ENCODE peak calls at places on chromosomes 1 and 21, in six cellular contexts. E is neural progenitor cell, D is mesendoderm, A is mammary epithelial cell, S is endothelial cell of umbilical vein, M is GM23248. R is an unnamed sample.

GRCh38 chr1:244960904-244961303 is 96.6 kb upstream of the HNRNPU start:
- DNase-seq in A (no peak), D (no peak), M (no peak), E (no peak), S (no peak), R (no peak)

GRCh38 chr1:166675213-166675612 is 164.1 kb upstream of the POGK start:
- DNase-seq in D (peak), S (no peak), M (no peak), E (no peak), A (peak), R (no peak)

GRCh38 chr1:211132681-211133392 is 1.1 kb downstream of the KCNH1 start:
- DNase-seq in S (no peak), E (peak), D (no peak), M (no peak), A (no peak), R (no peak)

GRCh38 chr1:92839442-92839841 is 7.6 kb downstream of the RPL5 start:
- DNase-seq in E (no peak), A (no peak), M (no peak), D (no peak), S (no peak), R (no peak)

GRCh38 chr1:7501259-7501560 is 269.9 kb upstream of the VAMP3 start:
- DNase-seq in A (no peak), M (no peak), D (no peak), E (peak), S (no peak), R (no peak)

GRCh38 chr1:200411406-200412257 is 1.8 kb upstream of the ZNF281 start:
- DNase-seq in M (no peak), A (no peak), D (peak), E (peak), S (no peak), R (no peak)

GRCh38 chr1:157961805-157962762 is 31.4 kb upstream of the KIRREL1 start:
- DNase-seq in A (peak), M (peak), D (peak), S (peak), E (no peak), R (peak)

GRCh38 chr1:17867470-17867869 is 112.3 kb downstream of the ACTL8 start:
- DNase-seq in S (no peak), D (no peak), M (no peak), A (no peak), E (no peak), R (no peak)

GRCh38 chr1:65477414-65478378 is 57.2 kb downstream of the LEPR start:
- DNase-seq in S (no peak), E (no peak), D (no peak), M (peak), A (no peak), R (no peak)

GRCh38 chr1:23159963-23160877 is 8.4 kb downstream of the LUZP1 start:
- DNase-seq in E (no peak), M (no peak), D (no peak), A (no peak), S (no peak), R (no peak)

GRCh38 chr1:100290291-100290690 is 24.3 kb downstream of the RTCA start:
- DNase-seq in M (no peak), E (no peak), A (no peak), D (no peak), S (peak), R (no peak)

GRCh38 chr1:21661886-21662285 is 7.3 kb downstream of the RAP1GAP start:
- DNase-seq in E (no peak), M (no peak), A (no peak), D (no peak), S (no peak), R (no peak)

GRCh38 chr1:71465093-71465492 is 384.3 kb upstream of the ZRANB2 start:
- DNase-seq in E (no peak), A (no peak), D (no peak), M (no peak), S (no peak), R (no peak)

GRCh38 chr1:147496571-147496970 is 44.7 kb upstream of the BCL9 start:
- DNase-seq in E (peak), D (peak), M (peak), S (peak), A (no peak), R (peak)

GRCh38 chr1:154276797-154277196 is 4.4 kb downstream of the HAX1 start:
- DNase-seq in E (peak), A (no peak), S (no peak), D (peak), M (no peak), R (no peak)

GRCh38 chr1:50959303-50959912 is 659 bp downstream of the FAF1 start:
- DNase-seq in D (peak), M (peak), A (peak), E (no peak), S (peak), R (peak)

GRCh38 chr1:116130376-116130775 is 19.2 kb downstream of the MAB21L3 start:
- DNase-seq in D (no peak), A (no peak), E (no peak), S (no peak), M (no peak), R (no peak)

GRCh38 chr1:109769335-109770078 is 5.8 kb upstream of the EPS8L3 start:
- DNase-seq in S (no peak), E (no peak), A (peak), M (peak), D (no peak), R (peak)

GRCh38 chr21:42694751-42695150 is 41.3 kb downstream of the PDE9A start:
- DNase-seq in E (no peak), D (no peak), A (no peak), S (no peak), M (no peak), R (no peak)

GRCh38 chr1:237181731-237182317 is 139.8 kb downstream of the RYR2 start:
- DNase-seq in M (peak), D (no peak), S (no peak), E (no peak), A (no peak), R (peak)

GRCh38 chr21:42299324-42300044 is 15.7 kb downstream of the TFF3 start:
- DNase-seq in E (no peak), D (no peak), M (no peak), S (no peak), A (peak), R (no peak)

GRCh38 chr1:32780628-32781267 is 36.4 kb downstream of the YARS1 start:
- DNase-seq in S (no peak), A (peak), D (peak), M (no peak), E (no peak), R (peak)

GRCh38 chr21:32414579-32415358 is 2.3 kb downstream of the EVA1C start:
- DNase-seq in D (no peak), M (peak), S (peak), E (peak), A (peak), R (peak)

GRCh38 chr1:11443043-11443442 is 35.9 kb upstream of the DISP3 start:
- DNase-seq in S (no peak), M (no peak), E (no peak), D (no peak), A (no peak), R (no peak)

GRCh38 chr1:7373251-7373650 is 397.8 kb upstream of the VAMP3 start:
- DNase-seq in A (no peak), S (no peak), D (no peak), E (no peak), M (no peak), R (no peak)

DNA sequence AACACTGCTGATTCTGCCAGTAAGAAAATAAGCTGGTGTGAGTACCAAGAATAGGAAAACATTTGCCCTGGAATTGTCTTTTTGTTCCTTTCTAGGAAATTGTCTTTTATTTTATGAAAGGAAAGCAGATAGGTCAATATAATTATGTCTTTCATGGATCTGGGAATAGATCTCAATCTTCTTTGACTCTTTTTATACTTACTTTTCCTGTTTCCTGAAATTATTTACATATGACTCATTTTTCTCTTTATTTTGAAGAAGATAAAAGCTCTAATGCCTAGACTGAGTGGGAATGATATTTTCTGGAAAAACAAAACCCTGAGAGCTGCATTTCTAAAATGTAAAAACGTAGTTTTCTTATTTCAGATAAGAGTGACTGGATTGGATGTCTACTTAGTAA is 100.1 kb downstream of the MAN1A2 start:
- DNase-seq in A (no peak), D (no peak), E (no peak), M (peak), S (peak), R (no peak)
- H3K4me2 ChIP-seq in A (no peak), D (no peak), E (no peak), M (peak), S (peak), R (peak)

DNA sequence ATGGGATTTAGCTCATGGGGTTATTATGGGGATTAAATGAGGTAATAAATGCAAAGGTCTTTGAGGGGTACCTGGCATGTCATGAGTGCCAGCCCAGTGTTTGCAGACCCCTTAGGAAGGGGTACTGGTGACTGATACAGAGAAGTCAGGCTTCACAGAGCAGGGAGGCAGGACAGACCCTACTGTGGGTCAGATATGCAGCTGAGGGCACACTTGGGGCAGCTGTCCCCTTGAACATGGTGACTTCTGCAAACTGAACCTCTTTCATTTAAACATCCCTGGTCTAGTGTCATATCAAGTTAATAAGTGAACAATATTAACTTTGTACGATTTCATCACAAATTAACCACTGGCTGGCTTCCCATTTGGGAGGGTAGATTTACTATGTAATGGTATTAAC is 25.9 kb downstream of the STPG1 start:
- DNase-seq in A (no peak), D (no peak), E (no peak), S (no peak), M (no peak), R (no peak)
- H3K4me2 ChIP-seq in A (no peak), D (no peak), E (no peak), S (no peak), M (no peak), R (no peak)

DNA sequence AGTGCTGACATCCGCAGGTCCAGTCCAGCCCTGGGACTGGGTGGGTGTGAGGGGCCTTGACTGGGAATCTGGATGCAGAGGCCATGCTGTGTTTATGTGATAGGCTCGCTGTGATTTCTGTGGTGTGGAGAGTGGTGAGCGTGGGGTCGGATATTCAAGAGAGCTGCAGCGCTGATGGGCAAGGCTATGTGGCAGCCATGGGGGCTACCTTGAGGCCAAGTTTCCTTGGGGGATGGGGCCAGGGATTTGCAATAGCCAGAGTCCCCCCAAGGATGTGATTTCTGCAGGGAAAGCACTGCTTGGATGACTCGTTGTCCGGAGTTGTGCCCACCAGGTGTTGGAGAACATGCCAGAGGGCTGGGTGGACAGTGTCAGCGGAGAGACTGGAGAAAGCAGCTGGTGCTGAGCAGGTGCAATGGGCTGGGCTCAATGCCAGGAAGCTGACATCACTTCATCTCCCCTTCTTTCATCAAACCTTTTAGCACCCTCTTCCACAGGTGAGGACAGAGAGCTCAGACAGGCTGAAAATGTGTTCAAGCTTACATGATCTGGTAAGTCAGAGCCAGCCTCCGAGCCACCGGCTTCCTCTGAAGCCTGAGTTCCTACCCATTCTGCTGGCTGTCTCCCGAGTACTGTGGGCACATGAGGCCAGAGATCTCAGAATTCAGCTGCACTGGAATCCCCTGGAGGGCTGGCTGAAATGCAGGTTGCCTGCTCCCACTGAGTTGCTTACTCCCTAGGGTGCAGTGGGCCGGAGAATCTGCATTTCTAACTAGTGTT is 132.9 kb downstream of the RHOU start:
- DNase-seq in E (no peak), A (no peak), S (no peak), M (no peak), D (no peak), R (no peak)
- H3K4me2 ChIP-seq in E (no peak), A (no peak), S (no peak), M (no peak), D (no peak), R (no peak)

GRCh38 chr1:162899422-162900168 is 38.6 kb upstream of the CCDC190 start:
- DNase-seq in D (no peak), A (peak), M (peak), E (no peak), S (no peak), R (peak)
- H3K4me2 ChIP-seq in D (no peak), A (no peak), M (peak), E (no peak), S (no peak), R (peak)

GRCh38 chr1:174726167-174726879 is 273.4 kb upstream of the CACYBP start:
- DNase-seq in M (peak), A (no peak), D (peak), E (peak), S (peak), R (peak)
- H3K4me2 ChIP-seq in M (no peak), A (no peak), D (no peak), E (no peak), S (no peak), R (no peak)

DNA sequence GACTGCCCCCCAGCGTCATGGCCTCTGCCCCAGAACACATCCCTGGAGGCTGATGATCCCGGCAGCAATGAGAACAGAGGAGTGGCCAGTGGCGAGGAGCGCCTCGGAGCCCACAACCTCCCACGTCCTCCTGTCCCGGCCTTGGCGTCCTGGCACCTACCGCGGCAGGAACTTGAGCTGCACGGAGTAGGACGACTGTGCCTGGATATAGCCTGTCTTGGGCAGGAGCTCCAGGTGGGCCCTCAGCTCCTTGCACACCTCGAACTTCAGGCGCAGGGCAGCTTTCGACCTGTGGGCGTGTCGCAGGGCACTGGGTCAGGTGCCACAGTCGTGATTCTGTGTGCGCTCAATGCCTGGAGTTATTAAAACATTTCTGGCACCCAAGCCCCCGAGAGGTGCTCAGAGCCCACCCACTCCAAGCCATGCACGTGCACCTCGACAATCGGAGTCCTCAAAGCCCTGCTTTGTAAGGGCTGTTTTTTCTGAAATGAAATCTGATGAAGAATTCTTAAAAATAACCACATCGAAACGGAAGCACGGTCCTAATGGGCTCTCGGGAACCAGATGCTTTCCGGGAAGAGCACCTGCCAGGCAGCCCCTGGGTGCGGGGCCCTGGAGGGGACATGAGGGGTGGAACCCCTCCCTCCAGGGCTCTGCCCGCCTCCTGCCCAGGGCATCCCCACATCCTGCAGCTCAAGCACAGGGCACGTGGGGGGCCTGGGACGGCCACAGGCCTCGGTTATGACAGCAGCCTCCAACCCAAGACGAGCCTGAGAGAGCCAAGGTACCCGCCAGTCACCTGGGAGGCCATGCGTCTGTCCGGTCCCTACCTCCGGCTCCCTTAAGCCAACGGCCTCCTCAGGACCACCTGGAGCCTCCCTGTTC is 23.0 kb upstream of the TMEM52 start:
- DNase-seq in A (no peak), S (no peak), M (no peak), E (no peak), D (no peak), R (no peak)
- H3K4me2 ChIP-seq in A (no peak), S (no peak), M (no peak), E (no peak), D (no peak), R (no peak)

GRCh38 chr1:239998312-239998649 is 93.4 kb upstream of the FMN2 start:
- DNase-seq in E (no peak), S (no peak), D (no peak), M (no peak), A (no peak), R (no peak)
- H3K4me2 ChIP-seq in E (peak), S (peak), D (peak), M (no peak), A (peak), R (peak)